ENCODE peak calls at places on chromosomes 7 and 10, in six cellular contexts. O, T, K, J, G and M are unnamed samples.

GRCh38 chr10:86372785-86373239 is 6.2 kb upstream of the GRID1 start:
- DNase-seq in O (no peak), T (no peak), K (no peak), J (no peak), G (no peak), M (no peak)

GRCh38 chr10:71882813-71883746 is 32.0 kb upstream of the PSAP start:
- DNase-seq in O (no peak), T (no peak), K (no peak), J (no peak), G (no peak), M (no peak)

GRCh38 chr10:77993612-77994011 is 35.7 kb downstream of the POLR3A start:
- DNase-seq in O (no peak), T (no peak), K (no peak), J (no peak), G (no peak), M (no peak)

GRCh38 chr10:8260645-8261044 is 206.2 kb downstream of the GATA3 start:
- DNase-seq in O (no peak), T (no peak), K (no peak), J (no peak), G (no peak), M (no peak)

GRCh38 chr10:80504158-80504811 is 33.4 kb upstream of the SH2D4B start:
- DNase-seq in O (no peak), T (no peak), K (peak; percentile 43), J (no peak), G (no peak), M (no peak)

GRCh38 chr10:132383751-132384181 is 13.2 kb upstream of the PWWP2B start:
- DNase-seq in O (no peak), T (no peak), K (peak; percentile 19), J (no peak), G (no peak), M (no peak)

GRCh38 chr10:18501198-18501597 is 150.2 kb downstream of the NSUN6 start:
- DNase-seq in O (no peak), T (no peak), K (no peak), J (no peak), G (peak; percentile 14), M (no peak)

GRCh38 chr7:72924748-72925545 is at the start of gene POM121:
- DNase-seq in O (peak; percentile 91), T (peak; percentile 87), K (peak; percentile 93), J (peak; percentile 94), G (peak; percentile 90), M (peak; percentile 71)

GRCh38 chr7:92695308-92696261 is 105.4 kb upstream of the FAM133B start:
- DNase-seq in O (peak; percentile 44), T (peak; percentile 99), K (peak; percentile 47), J (no peak), G (no peak), M (no peak)

GRCh38 chr10:95247200-95247880 is 43.5 kb downstream of the PDLIM1 start:
- DNase-seq in O (no peak), T (no peak), K (no peak), J (no peak), G (no peak), M (no peak)

GRCh38 chr10:49700997-49701396 is 21.5 kb downstream of the C10orf53 start:
- DNase-seq in O (no peak), T (peak; percentile 14), K (no peak), J (no peak), G (no peak), M (no peak)

GRCh38 chr7:122314284-122314683 is 9.7 kb upstream of the FEZF1 start:
- DNase-seq in O (no peak), T (no peak), K (no peak), J (no peak), G (no peak), M (no peak)

GRCh38 chr10:119509909-119510451 is 32.5 kb downstream of the RGS10 start:
- DNase-seq in O (no peak), T (no peak), K (peak; percentile 82), J (no peak), G (no peak), M (no peak)

GRCh38 chr10:15427836-15428414 is 56.8 kb upstream of the FAM171A1 start:
- DNase-seq in O (no peak), T (peak; percentile 61), K (no peak), J (peak; percentile 42), G (no peak), M (no peak)